ENCODE peak calls at places on chromosome 17, in four cellular contexts. B is WTC11, J is K562, V is H1. L is an unnamed sample.
A peak's percentile ranks its signal among the peaks of the same experiment; 100 is the strongest.

GRCh38 chr17:40473573-40474365 is 27.7 kb downstream of the TNS4 start:
- DNase-seq in V (no peak), J (no peak), B (no peak), L (no peak)

GRCh38 chr17:79968116-79968515 is 67.6 kb downstream of the TBC1D16 start:
- DNase-seq in J (no peak), V (no peak), B (no peak), L (no peak)

GRCh38 chr17:78249074-78249835 is 17.8 kb downstream of the TMEM235 start:
- DNase-seq in B (no peak), V (no peak), J (no peak), L (no peak)

GRCh38 chr17:1315409-1315808 is 35.9 kb downstream of the TRARG1 start:
- DNase-seq in V (no peak), J (no peak), B (no peak), L (no peak)

GRCh38 chr17:18257747-18258355 is 687 bp downstream of the FLII start:
- DNase-seq in V (no peak), J (peak; percentile 49), B (peak; percentile 69), L (peak; percentile 93)

GRCh38 chr17:6551909-6552768 is 4.2 kb downstream of the PITPNM3 start:
- DNase-seq in V (no peak), J (no peak), B (no peak), L (no peak)

GRCh38 chr17:63001689-63002394 is 35.8 kb downstream of the TANC2 start:
- DNase-seq in J (no peak), V (no peak), B (no peak), L (no peak)

GRCh38 chr17:43401293-43401692 is 2.5 kb downstream of the ARL4D start:
- DNase-seq in V (no peak), B (no peak), J (no peak), L (no peak)

GRCh38 chr17:82603981-82604448 is 44.2 kb downstream of the WDR45B start:
- DNase-seq in J (peak; percentile 56), B (no peak), V (no peak), L (peak; percentile 37)

GRCh38 chr17:11582217-11582616 is 16.1 kb upstream of the DNAH9 start:
- DNase-seq in B (no peak), J (no peak), V (no peak), L (no peak)

GRCh38 chr17:38466346-38467315 is 38.4 kb downstream of the ARHGAP23 start:
- DNase-seq in V (no peak), B (no peak), J (no peak), L (no peak)

GRCh38 chr17:17495448-17496188 is 577 bp downstream of the RASD1 start:
- DNase-seq in J (no peak), B (peak; percentile 53), V (peak; percentile 67), L (no peak)

GRCh38 chr17:79942011-79942405 is 93.7 kb downstream of the TBC1D16 start:
- DNase-seq in B (peak; percentile 1), J (no peak), V (no peak), L (no peak)

GRCh38 chr17:37276475-37276874 is 99.3 kb upstream of the C17orf78 start:
- DNase-seq in V (no peak), J (no peak), B (no peak), L (no peak)

GRCh38 chr17:11356371-11356770 is 115.4 kb downstream of the SHISA6 start:
- DNase-seq in V (no peak), B (no peak), J (no peak), L (no peak)

GRCh38 chr17:27808629-27809028 is 8.3 kb upstream of the NOS2 start:
- DNase-seq in V (no peak), B (no peak), J (no peak), L (no peak)

GRCh38 chr17:28968269-28968913 is 17.1 kb upstream of the PHF12 start:
- DNase-seq in B (no peak), J (no peak), V (no peak), L (no peak)

GRCh38 chr17:791807-792206 is 9.7 kb downstream of the MRM3 start:
- DNase-seq in J (no peak), B (no peak), V (no peak), L (no peak)

GRCh38 chr17:58252141-58252540 is 13.8 kb downstream of the LPO start:
- DNase-seq in V (peak; percentile 28), B (no peak), J (no peak), L (no peak)

GRCh38 chr17:43402567-43402966 is 3.8 kb downstream of the ARL4D start:
- DNase-seq in B (no peak), V (no peak), J (no peak), L (no peak)

GRCh38 chr17:9242497-9242881 is 221.2 kb downstream of the NTN1 start:
- DNase-seq in J (no peak), V (no peak), B (no peak), L (no peak)

GRCh38 chr17:77894126-77894956 is 64.2 kb upstream of the TNRC6C start:
- DNase-seq in J (no peak), B (no peak), V (no peak), L (no peak)

GRCh38 chr17:66649818-66650489 is 185.0 kb upstream of the CACNG5 start:
- DNase-seq in J (no peak), V (no peak), B (no peak), L (no peak)

GRCh38 chr17:78715000-78715771 is 66.9 kb downstream of the CYTH1 start:
- DNase-seq in J (no peak), V (no peak), B (no peak), L (no peak)

GRCh38 chr17:18184143-18185007 is 747 bp downstream of the ALKBH5 start:
- DNase-seq in B (peak; percentile 54), V (peak; percentile 65), J (no peak), L (no peak)

GRCh38 chr17:48241131-48241591 is 133.6 kb downstream of the SNX11 start:
- DNase-seq in B (no peak), V (no peak), J (peak; percentile 83), L (no peak)

GRCh38 chr17:19645608-19646250 is 2.8 kb upstream of the ALDH3A2 start:
- DNase-seq in B (peak; percentile 82), V (peak; percentile 87), J (peak; percentile 32), L (peak; percentile 47)

GRCh38 chr17:51147641-51148040 is 5.7 kb upstream of the NME1 start:
- DNase-seq in V (no peak), B (no peak), J (no peak), L (no peak)

GRCh38 chr17:40071720-40072480 is 9.1 kb downstream of the THRA start:
- DNase-seq in V (no peak), J (no peak), B (no peak), L (peak; percentile 79)

GRCh38 chr17:35612924-35613521 is 25.9 kb downstream of the AP2B1 start:
- DNase-seq in J (no peak), V (peak; percentile 55), B (peak; percentile 46), L (peak; percentile 52)

DNA sequence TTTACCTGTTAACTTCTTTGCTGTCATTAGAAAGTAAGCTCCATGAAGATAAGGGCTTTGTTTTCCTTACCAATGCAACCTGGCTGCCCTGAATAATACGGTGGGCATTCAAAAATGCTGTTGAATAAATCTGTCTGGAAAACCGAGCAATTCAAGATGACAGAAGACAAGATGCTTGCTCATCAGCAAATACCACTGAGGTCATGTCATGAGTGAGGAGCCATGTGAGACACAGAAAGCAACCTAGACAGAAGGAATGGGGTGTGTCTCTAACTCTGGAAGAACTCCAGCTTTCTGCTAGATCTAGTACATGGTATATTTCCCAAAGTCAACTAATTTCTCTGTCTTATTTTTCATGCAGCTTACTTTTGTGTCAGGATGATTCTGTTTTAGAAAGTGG is 64.2 kb downstream of the STH start:
- DNase-seq in J (no peak), B (no peak), V (no peak), L (no peak)
- TF ChIP-seq TEAD4 in J (no peak), B (no peak), V (no peak), L (peak; percentile 44)

GRCh38 chr17:15952048-15952532 is 7.2 kb downstream of the ADORA2B start:
- DNase-seq in V (no peak), B (no peak), J (no peak), L (no peak)

GRCh38 chr17:15955793-15956541 is 11.0 kb downstream of the ADORA2B start:
- DNase-seq in J (peak; percentile 49), B (no peak), V (no peak), L (no peak)

GRCh38 chr17:15952916-15953865 is 8.3 kb downstream of the ADORA2B start:
- DNase-seq in B (no peak), J (no peak), V (no peak), L (no peak)

GRCh38 chr17:15951368-15952047 is 6.6 kb downstream of the ADORA2B start:
- DNase-seq in B (no peak), V (no peak), J (no peak), L (no peak)

DNA sequence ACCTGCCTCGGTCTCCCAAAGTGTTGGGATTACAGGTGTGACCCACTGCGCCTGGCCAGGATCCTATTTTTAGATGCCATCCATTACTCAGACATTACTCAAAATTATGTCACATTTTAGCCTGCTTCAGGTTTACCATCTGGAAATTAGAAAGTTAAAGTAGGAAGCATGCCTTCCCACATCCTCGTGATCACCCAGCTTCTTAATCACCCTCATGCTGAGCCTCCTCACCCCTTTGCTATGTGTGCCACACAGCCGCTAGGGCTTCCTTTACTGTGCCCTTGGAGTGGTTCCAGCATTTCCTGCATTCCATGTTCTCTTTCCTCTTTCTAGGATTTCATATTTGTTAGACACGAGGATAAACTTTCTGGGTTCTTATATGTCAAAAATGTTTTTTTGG is 9.3 kb downstream of the ADORA2B start:
- DNase-seq in J (no peak), B (no peak), V (no peak), L (no peak)
- TF ChIP-seq TEAD4 in J (no peak), B (no peak), V (no peak), L (peak; percentile 78)

GRCh38 chr17:68843522-68843921 is 111.7 kb downstream of the ABCA8 start:
- DNase-seq in J (no peak), B (no peak), V (no peak), L (no peak)
- TF ChIP-seq TEAD4 in J (no peak), B (no peak), V (no peak), L (no peak)

DNA sequence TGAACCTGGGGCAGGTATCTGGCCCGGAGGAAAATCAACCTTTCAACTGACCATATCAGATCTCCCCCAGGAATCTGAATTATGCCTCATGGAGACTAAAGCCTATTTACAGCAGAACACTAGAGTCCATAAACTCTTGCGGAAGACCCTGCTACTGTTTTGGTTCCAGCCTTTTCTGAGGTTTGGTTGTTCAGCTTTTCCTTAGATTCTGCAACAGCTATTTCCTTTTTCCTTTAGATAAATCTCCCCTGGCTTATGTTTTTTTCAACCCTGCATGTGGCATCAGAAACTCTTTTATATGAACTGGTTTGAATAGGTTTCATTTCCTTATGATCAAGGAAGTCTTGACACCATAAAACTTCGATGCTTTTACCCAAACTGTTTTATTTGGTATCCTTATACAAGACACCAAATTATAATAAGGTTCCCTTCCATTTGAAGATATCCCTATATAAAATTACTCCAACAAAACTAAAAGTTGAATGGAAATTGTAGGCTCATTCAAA is 13.1 kb downstream of the SPOP start:
- DNase-seq in B (no peak), V (no peak), J (no peak), L (no peak)
- TF ChIP-seq TEAD4 in B (no peak), V (no peak), J (no peak), L (no peak)

DNA sequence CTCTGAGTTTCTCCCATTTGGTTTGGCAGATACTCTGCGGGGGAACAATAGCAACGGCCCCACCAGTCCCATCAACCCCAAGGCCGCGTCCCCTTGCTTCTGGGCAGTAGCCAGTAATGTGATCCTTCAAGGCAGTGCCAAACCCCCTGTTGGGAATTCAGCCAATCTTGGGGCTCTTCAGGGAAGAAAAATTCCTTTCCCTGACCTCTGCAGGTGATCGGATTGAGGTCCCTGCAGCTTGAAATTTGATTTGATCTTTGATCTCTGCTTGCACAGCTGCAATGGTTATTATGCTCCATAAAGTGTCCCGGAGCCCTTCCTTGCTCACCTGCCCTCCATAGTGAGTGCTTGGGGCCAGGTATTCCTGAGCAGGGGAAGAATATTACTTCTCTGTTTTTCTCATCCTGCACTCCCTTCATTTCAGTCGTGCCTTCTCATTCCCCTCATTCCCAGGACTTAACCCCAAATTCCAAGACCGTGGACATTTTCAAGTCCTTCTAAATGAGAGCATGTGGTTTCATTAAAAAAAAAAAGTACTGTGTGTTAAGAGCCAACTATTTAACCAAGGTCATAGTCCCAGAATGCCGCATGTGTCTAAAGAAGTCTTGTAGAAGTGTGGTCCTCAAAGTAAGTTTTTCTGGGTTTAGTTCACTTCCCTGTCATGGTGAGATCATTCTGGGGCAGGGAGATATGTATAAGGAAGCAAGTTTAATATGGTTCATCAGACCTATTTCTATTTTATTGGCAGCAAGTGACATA is 56.3 kb downstream of the SOX9 start:
- DNase-seq in V (peak; percentile 49), J (no peak), B (peak; percentile 30), L (no peak)
- TF ChIP-seq TEAD4 in V (no peak), J (no peak), B (no peak), L (no peak)